ENCODE peak calls at places on chromosomes 7 and 10, in six cellular contexts. X is occipital lobe, S is small intestine, B is breast epithelium, G is D341Med, F is Calu3. K is an unnamed sample.

GRCh38 chr7:24902276-24902675 is 77.7 kb downstream of the OSBPL3 start:
- DNase-seq in F (no peak), X (no peak), G (no peak), S (no peak), B (no peak), K (no peak)

GRCh38 chr10:101569838-101570763 is 18.0 kb downstream of the POLL start:
- DNase-seq in B (peak), S (peak), X (peak), F (peak), G (peak), K (peak)

GRCh38 chr10:60845038-60845437 is 66.8 kb downstream of the CDK1 start:
- DNase-seq in G (no peak), B (no peak), S (no peak), X (no peak), F (no peak), K (no peak)

GRCh38 chr7:105587899-105588690 is 6.8 kb upstream of the EFCAB10 start:
- DNase-seq in B (no peak), S (no peak), F (no peak), G (no peak), X (no peak), K (no peak)

GRCh38 chr10:82190432-82191260 is 315.7 kb downstream of the NRG3 start:
- DNase-seq in X (no peak), F (no peak), G (no peak), B (no peak), S (no peak), K (no peak)

GRCh38 chr7:4683884-4684565 is 1.9 kb downstream of the FOXK1 start:
- DNase-seq in X (no peak), G (peak), S (peak), F (peak), B (peak), K (peak)

GRCh38 chr7:37281368-37282092 is 167.1 kb downstream of the ELMO1 start:
- DNase-seq in F (no peak), B (no peak), G (peak), X (peak), S (no peak), K (no peak)

GRCh38 chr7:2540641-2541051 is 14.7 kb downstream of the BRAT1 start:
- DNase-seq in F (no peak), B (no peak), G (peak), X (no peak), S (no peak), K (no peak)

GRCh38 chr7:101960985-101961708 is 143.7 kb downstream of the CUX1 start:
- DNase-seq in F (no peak), B (no peak), X (no peak), S (no peak), G (no peak), K (no peak)

GRCh38 chr10:93261089-93261488 is 187.4 kb downstream of the CYP26A1 start:
- DNase-seq in G (no peak), F (no peak), B (no peak), X (no peak), S (no peak), K (no peak)